ENCODE peak calls at places on chromosomes 12 and 14, in seven cellular contexts. H is HCT116; W is mammary epithelial cell; L is hepatocyte; Q is BE2C; U is PC-9; B is CD8-positive, alpha-beta T cell. A is an unnamed sample. For H3K4me1 and H3K27me3, the result is how much of the 10 kb centered on the place peaks cover.

GRCh38 chr14:86781111-86781510 is 1211.9 kb downstream of the GALC start:
- DNase-seq in B (no peak), L (no peak), U (no peak), W (no peak), H (no peak), Q (no peak), A (no peak)

GRCh38 chr12:2287589-2287988 is 234.8 kb downstream of the CACNA1C start:
- DNase-seq in H (no peak), W (no peak), L (no peak), Q (no peak), U (no peak), B (no peak), A (no peak)

GRCh38 chr14:33401326-33401725 is 462.6 kb downstream of the NPAS3 start:
- DNase-seq in L (peak), W (no peak), H (no peak), U (no peak), B (no peak), Q (no peak), A (no peak)

GRCh38 chr12:15151141-15152091 is 69.8 kb downstream of the RERG start:
- DNase-seq in U (no peak), W (no peak), H (peak), Q (peak), B (no peak), L (peak), A (no peak)

GRCh38 chr14:97107070-97107469 is 309.9 kb downstream of the VRK1 start:
- DNase-seq in L (no peak), H (peak), B (no peak), Q (no peak), U (peak), W (no peak), A (no peak)

GRCh38 chr12:26009593-26009992 is 51.1 kb downstream of the RASSF8 start:
- DNase-seq in W (no peak), U (no peak), Q (no peak), H (no peak), L (no peak), B (no peak), A (no peak)

GRCh38 chr14:63875311-63875710 is 22.5 kb downstream of the SYNE2 start:
- DNase-seq in U (no peak), B (no peak), W (peak), Q (no peak), L (no peak), H (no peak), A (peak)

GRCh38 chr12:121088208-121088585 is 44.5 kb upstream of the P2RX7 start:
- DNase-seq in B (no peak), H (no peak), W (no peak), L (no peak), Q (no peak), U (no peak), A (no peak)

GRCh38 chr12:43930032-43930431 is 94.2 kb downstream of the TMEM117 start:
- DNase-seq in B (no peak), Q (no peak), L (no peak), U (no peak), H (no peak), W (no peak), A (no peak)

GRCh38 chr12:40226652-40227051 is 1.9 kb downstream of the LRRK2 start:
- DNase-seq in L (no peak), H (no peak), Q (no peak), U (no peak), W (peak), B (no peak), A (no peak)

GRCh38 chr14:50808053-50808452 is 22.9 kb downstream of the NIN start:
- DNase-seq in L (no peak), H (no peak), B (no peak), Q (no peak), W (no peak), U (no peak), A (no peak)

GRCh38 chr12:64010069-64010686 is 165.7 kb downstream of the SRGAP1 start:
- DNase-seq in B (no peak), W (peak), H (no peak), L (no peak), Q (no peak), U (no peak), A (no peak)

GRCh38 chr12:64007853-64008252 is 163.4 kb downstream of the SRGAP1 start:
- DNase-seq in B (no peak), W (no peak), L (no peak), Q (no peak), H (no peak), U (no peak), A (no peak)

GRCh38 chr12:64008596-64008995 is 164.1 kb downstream of the SRGAP1 start:
- DNase-seq in W (no peak), Q (no peak), L (no peak), B (no peak), H (no peak), U (no peak), A (no peak)

GRCh38 chr12:64006211-64006610 is 161.7 kb downstream of the SRGAP1 start:
- DNase-seq in Q (no peak), W (no peak), B (no peak), U (no peak), H (no peak), L (peak), A (no peak)

GRCh38 chr12:64009321-64010068 is 165.0 kb downstream of the SRGAP1 start:
- DNase-seq in B (no peak), W (no peak), U (no peak), H (no peak), L (no peak), Q (no peak), A (no peak)
- H3K4me1 ChIP-seq in B (under half), W (under half), U (under half), H (under half), L (under half), Q (under half), A (under half)

GRCh38 chr14:103333754-103334643 is at the start of gene EIF5:
- DNase-seq in H (peak), Q (peak), L (peak), B (peak), U (peak), W (peak), A (peak)
- TF ChIP-seq CTCF in H (peak), Q (no peak), L (no peak), B (peak), U (no peak), W (peak), A (peak)

GRCh38 chr12:130131817-130132216 is 30.4 kb upstream of the FZD10 start:
- DNase-seq in L (no peak), W (no peak), U (no peak), Q (no peak), B (no peak), H (no peak), A (no peak)
- H3K27me3 ChIP-seq in L (under half), W (under half), U (half or more), Q (under half), B (under half), H (under half), A (under half)

GRCh38 chr14:71626281-71626835 is 305.9 kb upstream of the RGS6 start:
- DNase-seq in B (no peak), U (no peak), L (no peak), Q (peak), H (no peak), W (no peak), A (no peak)
- H3K4me1 ChIP-seq in B (under half), U (under half), L (under half), Q (under half), H (under half), W (under half), A (under half)

GRCh38 chr12:69055706-69056105 is 122.7 kb upstream of the CPM start:
- DNase-seq in L (no peak), H (no peak), U (no peak), B (no peak), W (no peak), Q (no peak), A (no peak)

GRCh38 chr12:69055280-69055679 is 122.3 kb upstream of the CPM start:
- DNase-seq in W (no peak), B (no peak), Q (no peak), U (no peak), H (no peak), L (no peak), A (no peak)

GRCh38 chr12:69057742-69058141 is 124.8 kb upstream of the CPM start:
- DNase-seq in U (no peak), W (no peak), Q (no peak), B (no peak), L (no peak), H (no peak), A (no peak)

GRCh38 chr12:69054343-69055056 is 121.5 kb upstream of the CPM start:
- DNase-seq in B (no peak), L (no peak), H (no peak), U (no peak), Q (no peak), W (no peak), A (no peak)

GRCh38 chr12:69056743-69057515 is 124.0 kb upstream of the CPM start:
- DNase-seq in W (no peak), B (no peak), Q (no peak), U (no peak), L (no peak), H (no peak), A (no peak)
- TF ChIP-seq CTCF in W (no peak), B (no peak), Q (no peak), U (no peak), L (no peak), H (no peak), A (no peak)

DNA sequence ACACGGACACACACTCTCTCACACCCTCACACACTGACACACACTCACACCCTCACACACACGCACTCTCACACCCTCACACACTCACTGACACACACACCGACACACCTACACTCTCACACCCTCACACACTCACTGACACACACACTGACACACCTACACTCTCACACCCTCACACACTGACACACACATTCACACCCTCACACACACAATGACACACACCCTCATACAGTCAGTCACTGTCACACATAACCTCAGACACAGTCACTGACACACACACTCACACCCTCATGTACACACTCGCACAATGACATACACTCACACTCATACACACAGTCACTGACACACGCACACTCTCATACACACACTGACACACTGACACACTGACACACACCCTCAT is 19.8 kb upstream of the DLK1 start:
- DNase-seq in L (no peak), B (no peak), H (no peak), Q (no peak), W (no peak), U (no peak), A (no peak)
- H3K27me3 ChIP-seq in L (under half), B (under half), H (under half), Q (under half), W (under half), U (under half), A (under half)

GRCh38 chr12:49982246-49983229 is 9.8 kb downstream of the AQP6 start:
- DNase-seq in B (no peak), W (no peak), H (no peak), Q (no peak), U (no peak), L (no peak), A (no peak)
- H3K4me1 ChIP-seq in B (under half), W (under half), H (under half), Q (half or more), U (under half), L (under half), A (under half)

GRCh38 chr12:3496964-3497363 is 6.0 kb downstream of the PRMT8 start:
- DNase-seq in L (peak), H (peak), W (peak), Q (no peak), B (no peak), U (no peak), A (no peak)
- TF ChIP-seq CTCF in L (peak), H (peak), W (peak), Q (no peak), B (no peak), U (no peak), A (peak)

GRCh38 chr12:117097159-117097558 is 2.1 kb downstream of the TESC start:
- DNase-seq in Q (no peak), H (no peak), U (no peak), W (no peak), B (no peak), L (no peak), A (no peak)
- H3K27me3 ChIP-seq in Q (half or more), H (under half), U (half or more), W (under half), B (under half), L (half or more), A (half or more)